ENCODE peak calls at places on chromosomes 1 and 21, in ten cellular contexts. Y is A549, L is GM23338, V is thoracic aorta, N is HFF-Myc, P is fibroblast of the aortic adventitia, K is GM12865, I is dorsolateral prefrontal cortex, H is H7, J is astrocyte. Q is an unnamed sample.

GRCh38 chr1:41925712-41926111 is 7.0 kb upstream of the HIVEP3 start:
- DNase-seq in Y (peak), L (peak), V (no peak), N (no peak), P (peak), K (no peak), I (no peak), H (peak), J (no peak), Q (no peak)

GRCh38 chr1:15217654-15218053 is 29.4 kb upstream of the FHAD1 start:
- DNase-seq in Y (no peak), L (no peak), V (no peak), N (no peak), P (no peak), K (no peak), I (no peak), H (no peak), J (no peak), Q (no peak)

GRCh38 chr1:98991127-98992003 is 13.3 kb downstream of the PLPPR5 start:
- DNase-seq in Y (peak), L (peak), V (no peak), N (peak), P (peak), K (peak), I (no peak), H (no peak), J (peak), Q (peak)

GRCh38 chr1:112445591-112445990 is 49.6 kb downstream of the CTTNBP2NL start:
- DNase-seq in Y (no peak), L (no peak), V (no peak), N (no peak), P (no peak), K (no peak), I (no peak), H (no peak), J (peak), Q (no peak)

GRCh38 chr1:210558302-210558701 is 229.6 kb downstream of the HHAT start:
- DNase-seq in Y (no peak), L (no peak), V (no peak), N (no peak), P (no peak), K (no peak), I (no peak), H (no peak), J (peak), Q (no peak)

GRCh38 chr1:169108897-169109560 is 2.5 kb downstream of the ATP1B1 start:
- DNase-seq in Y (peak), L (peak), V (no peak), N (peak), P (no peak), K (peak), I (peak), H (peak), J (no peak), Q (no peak)

GRCh38 chr1:41436281-41437010 is 48.0 kb downstream of the EDN2 start:
- DNase-seq in Y (no peak), L (no peak), V (no peak), N (no peak), P (no peak), K (no peak), I (no peak), H (no peak), J (no peak), Q (no peak)

GRCh38 chr1:212311836-212312497 is 26.8 kb downstream of the PPP2R5A start:
- DNase-seq in Y (no peak), L (no peak), V (no peak), N (no peak), P (no peak), K (no peak), I (no peak), H (no peak), J (peak), Q (no peak)

GRCh38 chr1:180155202-180155682 is 573 bp downstream of the QSOX1 start:
- DNase-seq in Y (no peak), L (peak), V (no peak), N (no peak), P (peak), K (peak), I (peak), H (peak), J (no peak), Q (no peak)

GRCh38 chr1:214019499-214019898 is 31.7 kb downstream of the PROX1 start:
- DNase-seq in Y (no peak), L (no peak), V (no peak), N (no peak), P (no peak), K (no peak), I (peak), H (no peak), J (no peak), Q (no peak)

GRCh38 chr1:161200992-161201827 is 957 bp upstream of the NDUFS2 start:
- DNase-seq in Y (no peak), L (peak), V (no peak), N (peak), P (peak), K (no peak), I (no peak), H (peak), J (no peak), Q (peak)

GRCh38 chr1:178151831-178152230 is 57.9 kb downstream of the RASAL2 start:
- DNase-seq in Y (no peak), L (no peak), V (no peak), N (no peak), P (no peak), K (no peak), I (no peak), H (no peak), J (no peak), Q (no peak)

GRCh38 chr21:29077651-29078090 is 4.2 kb upstream of the CCT8 start:
- DNase-seq in Y (peak), L (peak), V (no peak), N (no peak), P (peak), K (peak), I (no peak), H (no peak), J (peak), Q (no peak)

GRCh38 chr1:196650403-196650802 is 1.4 kb upstream of the CFH start:
- DNase-seq in Y (no peak), L (peak), V (no peak), N (no peak), P (no peak), K (no peak), I (no peak), H (no peak), J (no peak), Q (peak)

GRCh38 chr1:196651079-196651478 is 764 bp upstream of the CFH start:
- DNase-seq in Y (no peak), L (no peak), V (no peak), N (no peak), P (no peak), K (no peak), I (no peak), H (no peak), J (no peak), Q (no peak)

GRCh38 chr1:196654271-196654670 is 2.4 kb downstream of the CFH start:
- DNase-seq in Y (no peak), L (no peak), V (no peak), N (no peak), P (no peak), K (no peak), I (no peak), H (no peak), J (no peak), Q (no peak)

GRCh38 chr1:196649990-196650389 is 1.9 kb upstream of the CFH start:
- DNase-seq in Y (no peak), L (no peak), V (no peak), N (no peak), P (no peak), K (no peak), I (no peak), H (no peak), J (no peak), Q (no peak)

DNA sequence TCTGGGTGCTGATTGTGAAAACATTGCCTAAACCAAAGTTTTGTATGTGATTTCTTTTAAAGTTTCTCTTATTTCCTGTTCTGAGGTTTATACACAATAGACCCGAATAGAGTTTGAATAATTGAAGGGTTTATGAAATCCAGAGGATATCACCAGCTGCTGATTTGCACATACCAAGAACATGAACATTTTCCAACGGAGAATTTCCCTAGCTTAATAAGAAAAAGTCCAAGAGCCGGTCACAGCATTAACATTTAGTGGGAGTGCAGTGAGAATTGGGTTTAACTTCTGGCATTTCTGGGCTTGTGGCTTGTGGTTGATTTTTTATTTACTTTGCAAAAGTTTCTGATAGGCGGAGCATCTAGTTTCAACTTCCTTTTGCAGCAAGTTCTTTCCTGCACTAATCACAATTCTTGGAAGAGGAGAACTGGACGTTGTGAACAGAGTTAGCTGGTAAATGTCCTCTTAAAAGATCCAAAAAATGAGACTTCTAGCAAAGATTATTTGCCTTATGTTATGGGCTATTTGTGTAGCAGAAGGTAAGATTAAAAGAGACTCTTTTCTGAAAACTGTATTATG is at the start of gene CFH:
- DNase-seq in Y (peak), L (no peak), V (no peak), N (peak), P (peak), K (no peak), I (no peak), H (no peak), J (peak), Q (peak)
- H3K4me3 ChIP-seq in Y (peak), L (no peak), V (peak), N (peak), P (peak), K (no peak), I (peak), H (no peak), J (peak), Q (peak)

GRCh38 chr1:90718411-90719320 is 1.6 kb upstream of the BARHL2 start:
- DNase-seq in Y (no peak), L (peak), V (no peak), N (no peak), P (no peak), K (no peak), I (no peak), H (peak), J (no peak), Q (no peak)
- H3K4me3 ChIP-seq in Y (peak), L (peak), V (peak), N (no peak), P (peak), K (no peak), I (no peak), H (peak), J (no peak), Q (peak)

GRCh38 chr1:51344602-51345299 is 14.4 kb upstream of the TTC39A start:
- DNase-seq in Y (no peak), L (peak), V (no peak), N (no peak), P (no peak), K (no peak), I (no peak), H (peak), J (no peak), Q (no peak)

GRCh38 chr1:51342591-51343206 is 12.3 kb upstream of the TTC39A start:
- DNase-seq in Y (no peak), L (no peak), V (no peak), N (no peak), P (no peak), K (no peak), I (no peak), H (peak), J (no peak), Q (no peak)

GRCh38 chr1:51343624-51344023 is 13.3 kb upstream of the TTC39A start:
- DNase-seq in Y (no peak), L (no peak), V (no peak), N (no peak), P (no peak), K (no peak), I (no peak), H (no peak), J (no peak), Q (no peak)

GRCh38 chr1:51345300-51345687 is 14.9 kb upstream of the TTC39A start:
- DNase-seq in Y (no peak), L (peak), V (no peak), N (no peak), P (no peak), K (no peak), I (no peak), H (no peak), J (no peak), Q (no peak)

DNA sequence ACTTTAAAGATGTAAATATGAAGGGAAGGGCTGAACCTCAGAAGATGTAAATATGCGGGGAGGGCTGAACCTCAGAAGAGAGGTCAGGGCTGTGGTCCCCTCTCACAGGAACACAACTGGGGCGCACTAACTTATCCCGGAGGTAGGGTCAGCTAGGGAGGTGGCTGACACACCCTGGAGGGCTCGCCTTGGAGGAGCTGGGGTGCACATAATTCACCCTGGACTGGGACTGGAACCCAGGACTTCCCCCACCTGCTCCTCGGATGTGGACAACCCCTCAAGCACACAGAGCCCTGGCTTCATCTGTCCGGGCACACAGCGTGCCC is 13.9 kb upstream of the TTC39A start:
- DNase-seq in Y (no peak), L (no peak), V (no peak), N (no peak), P (no peak), K (no peak), I (no peak), H (no peak), J (no peak), Q (no peak)
- H3K4me3 ChIP-seq in Y (no peak), L (peak), V (no peak), N (no peak), P (no peak), K (no peak), I (no peak), H (peak), J (no peak), Q (no peak)

DNA sequence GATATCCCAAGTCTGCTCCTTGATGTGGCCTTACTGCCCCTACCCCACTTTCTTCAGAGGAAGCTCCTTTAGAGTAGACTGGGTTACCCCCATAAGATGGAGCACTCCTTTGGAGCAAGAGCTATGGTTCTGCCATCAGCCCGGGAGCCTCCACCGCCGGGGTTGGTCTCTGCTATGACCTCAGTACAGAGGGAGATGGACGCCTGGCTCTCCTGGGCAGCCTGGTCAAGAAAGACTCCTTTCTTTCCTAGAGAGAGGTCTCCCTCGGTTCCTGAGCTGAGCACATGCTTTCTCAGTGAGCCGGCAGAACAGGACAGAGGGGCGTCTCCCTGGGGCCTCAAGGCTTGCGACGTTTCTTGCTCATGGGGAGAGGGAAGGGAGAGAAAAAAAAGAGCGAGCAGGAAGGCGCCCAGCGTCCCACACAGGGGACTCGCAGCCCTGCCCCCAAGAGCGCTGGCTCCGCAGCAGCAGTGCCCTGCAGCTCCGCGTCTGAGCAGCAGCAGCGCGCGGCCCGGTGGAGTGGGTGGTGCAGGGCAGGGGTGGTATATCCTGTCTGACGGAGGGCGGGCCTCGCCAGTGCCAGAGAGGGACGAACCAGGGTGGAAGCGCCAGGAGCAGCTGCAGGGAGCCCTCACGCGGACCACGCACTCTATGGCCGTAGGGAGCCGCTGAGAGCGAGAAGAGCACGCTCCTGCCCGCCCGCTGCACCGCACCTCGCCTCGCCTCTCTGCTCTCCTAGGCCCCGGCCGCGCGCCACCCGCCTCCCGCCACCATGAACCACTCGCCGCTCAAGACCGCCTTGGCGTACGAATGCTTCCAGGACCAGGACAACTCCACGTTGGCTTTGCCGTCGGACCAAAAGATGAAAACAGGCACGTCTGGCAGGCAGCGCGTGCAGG is at the start of gene PKP1:
- DNase-seq in Y (no peak), L (peak), V (no peak), N (no peak), P (no peak), K (no peak), I (peak), H (peak), J (peak), Q (no peak)
- H3K4me3 ChIP-seq in Y (no peak), L (peak), V (peak), N (peak), P (peak), K (no peak), I (peak), H (peak), J (peak), Q (peak)

GRCh38 chr1:200873671-200874397 is 1.1 kb downstream of the GPR25 start:
- DNase-seq in Y (no peak), L (peak), V (no peak), N (no peak), P (no peak), K (no peak), I (no peak), H (peak), J (no peak), Q (no peak)
- H3K4me3 ChIP-seq in Y (no peak), L (peak), V (peak), N (no peak), P (no peak), K (no peak), I (peak), H (no peak), J (peak), Q (peak)

GRCh38 chr1:60430375-60430774 is 356.8 kb upstream of the C1orf87 start:
- DNase-seq in Y (no peak), L (no peak), V (no peak), N (no peak), P (no peak), K (no peak), I (no peak), H (no peak), J (no peak), Q (no peak)
- H3K4me3 ChIP-seq in Y (no peak), L (no peak), V (no peak), N (no peak), P (no peak), K (no peak), I (no peak), H (no peak), J (no peak), Q (no peak)

DNA sequence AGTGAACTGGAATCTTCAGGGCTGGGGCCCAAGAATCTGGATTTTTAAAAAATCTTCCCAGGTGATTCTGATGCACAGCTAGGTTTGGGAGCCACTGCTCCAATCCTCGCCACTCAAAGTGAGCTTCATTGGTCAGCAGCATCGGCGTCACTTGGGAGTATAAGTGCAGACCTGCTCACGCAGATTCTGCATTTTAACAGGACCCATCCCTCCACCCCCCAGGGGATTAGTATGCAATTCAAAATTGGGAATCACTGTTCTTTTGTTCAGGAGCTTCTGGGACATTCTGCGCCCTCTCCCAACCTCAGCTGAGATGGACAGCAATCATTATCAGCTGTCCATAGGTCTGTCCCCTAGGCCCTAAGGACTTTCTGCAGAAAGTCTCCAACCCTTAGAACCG is 53.5 kb downstream of the LGR6 start:
- DNase-seq in Y (no peak), L (no peak), V (no peak), N (no peak), P (no peak), K (no peak), I (no peak), H (no peak), J (no peak), Q (no peak)
- H3K4me3 ChIP-seq in Y (no peak), L (no peak), V (no peak), N (no peak), P (no peak), K (no peak), I (no peak), H (no peak), J (no peak), Q (no peak)

GRCh38 chr1:52600533-52601179 is 1.5 kb upstream of the GPX7 start:
- DNase-seq in Y (no peak), L (no peak), V (no peak), N (no peak), P (no peak), K (no peak), I (no peak), H (no peak), J (no peak), Q (no peak)

GRCh38 chr1:52601976-52602327 is 219 bp upstream of the GPX7 start:
- DNase-seq in Y (no peak), L (peak), V (no peak), N (no peak), P (no peak), K (no peak), I (no peak), H (no peak), J (no peak), Q (no peak)

GRCh38 chr1:52602328-52603300 is at the start of gene GPX7:
- DNase-seq in Y (no peak), L (peak), V (no peak), N (no peak), P (peak), K (peak), I (peak), H (peak), J (peak), Q (peak)

GRCh38 chr1:52603301-52603675 is 1.1 kb downstream of the GPX7 start:
- DNase-seq in Y (no peak), L (no peak), V (no peak), N (no peak), P (no peak), K (no peak), I (no peak), H (no peak), J (no peak), Q (no peak)

GRCh38 chr1:52601519-52601918 is 652 bp upstream of the GPX7 start:
- DNase-seq in Y (no peak), L (no peak), V (no peak), N (no peak), P (no peak), K (no peak), I (no peak), H (no peak), J (no peak), Q (no peak)
- H3K4me3 ChIP-seq in Y (no peak), L (peak), V (peak), N (no peak), P (no peak), K (peak), I (peak), H (no peak), J (peak), Q (no peak)